ENCODE peak calls at places on chromosomes 3 and 15, in seven cellular contexts. One of them, this sample, is unnamed.

GRCh38 chr3:52480768-52481715 is 14.1 kb upstream of the STAB1 start:
- DNase-seq in stimulated activated naive CD8-positive, alpha-beta T cell treated with anti-CD3 and anti-CD28 coated beads, Interleukin-15, Interleukin-2, amounts not matched to agents 100 U/mL and 50 U/mL, for 24 hours: no peak
- DNase-seq in NCI-H1436: no peak
- DNase-seq in NCI-H446 treated with DMSO at 0.1 percent for 48 hours: no peak
- DNase-seq in posterior vena cava: no peak
- DNase-seq in fibroblast of the conjunctiva: no peak
- DNase-seq in stimulated activated CD8-positive, alpha-beta memory T cell treated with anti-CD3 and anti-CD28 coated beads, Interleukin-2, amount 100 ng/mL, for 1 hour: no peak
- DNase-seq in this sample: no peak

GRCh38 chr3:162142511-162142910 is 645.9 kb downstream of the OTOL1 start:
- DNase-seq in stimulated activated CD8-positive, alpha-beta memory T cell treated with anti-CD3 and anti-CD28 coated beads, Interleukin-2, amount 100 ng/mL, for 1 hour: no peak
- DNase-seq in posterior vena cava: no peak
- DNase-seq in NCI-H1436: no peak
- DNase-seq in NCI-H446 treated with DMSO at 0.1 percent for 48 hours: no peak
- DNase-seq in fibroblast of the conjunctiva: peak
- DNase-seq in stimulated activated naive CD8-positive, alpha-beta T cell treated with anti-CD3 and anti-CD28 coated beads, Interleukin-15, Interleukin-2, amounts not matched to agents 100 U/mL and 50 U/mL, for 24 hours: no peak
- DNase-seq in this sample: no peak

GRCh38 chr15:90869601-90870353 is 1.4 kb downstream of the FURIN start:
- DNase-seq in stimulated activated CD8-positive, alpha-beta memory T cell treated with anti-CD3 and anti-CD28 coated beads, Interleukin-2, amount 100 ng/mL, for 1 hour: no peak
- DNase-seq in stimulated activated naive CD8-positive, alpha-beta T cell treated with anti-CD3 and anti-CD28 coated beads, Interleukin-15, Interleukin-2, amounts not matched to agents 100 U/mL and 50 U/mL, for 24 hours: peak
- DNase-seq in NCI-H1436: peak
- DNase-seq in NCI-H446 treated with DMSO at 0.1 percent for 48 hours: no peak
- DNase-seq in posterior vena cava: peak
- DNase-seq in fibroblast of the conjunctiva: peak
- DNase-seq in this sample: no peak

GRCh38 chr3:148372476-148372875 is 325.2 kb upstream of the AGTR1 start:
- DNase-seq in stimulated activated CD8-positive, alpha-beta memory T cell treated with anti-CD3 and anti-CD28 coated beads, Interleukin-2, amount 100 ng/mL, for 1 hour: no peak
- DNase-seq in stimulated activated naive CD8-positive, alpha-beta T cell treated with anti-CD3 and anti-CD28 coated beads, Interleukin-15, Interleukin-2, amounts not matched to agents 100 U/mL and 50 U/mL, for 24 hours: no peak
- DNase-seq in fibroblast of the conjunctiva: no peak
- DNase-seq in NCI-H1436: no peak
- DNase-seq in posterior vena cava: no peak
- DNase-seq in NCI-H446 treated with DMSO at 0.1 percent for 48 hours: no peak
- DNase-seq in this sample: no peak

GRCh38 chr3:186895406-186895805 is 34.9 kb upstream of the ST6GAL1 start:
- DNase-seq in posterior vena cava: no peak
- DNase-seq in NCI-H1436: no peak
- DNase-seq in stimulated activated CD8-positive, alpha-beta memory T cell treated with anti-CD3 and anti-CD28 coated beads, Interleukin-2, amount 100 ng/mL, for 1 hour: no peak
- DNase-seq in stimulated activated naive CD8-positive, alpha-beta T cell treated with anti-CD3 and anti-CD28 coated beads, Interleukin-15, Interleukin-2, amounts not matched to agents 100 U/mL and 50 U/mL, for 24 hours: no peak
- DNase-seq in fibroblast of the conjunctiva: no peak
- DNase-seq in NCI-H446 treated with DMSO at 0.1 percent for 48 hours: no peak
- DNase-seq in this sample: no peak

GRCh38 chr15:96230557-96231181 is 99.8 kb upstream of the NR2F2 start:
- DNase-seq in NCI-H1436: no peak
- DNase-seq in stimulated activated CD8-positive, alpha-beta memory T cell treated with anti-CD3 and anti-CD28 coated beads, Interleukin-2, amount 100 ng/mL, for 1 hour: no peak
- DNase-seq in NCI-H446 treated with DMSO at 0.1 percent for 48 hours: no peak
- DNase-seq in fibroblast of the conjunctiva: no peak
- DNase-seq in stimulated activated naive CD8-positive, alpha-beta T cell treated with anti-CD3 and anti-CD28 coated beads, Interleukin-15, Interleukin-2, amounts not matched to agents 100 U/mL and 50 U/mL, for 24 hours: no peak
- DNase-seq in posterior vena cava: no peak
- DNase-seq in this sample: no peak

GRCh38 chr15:85551221-85551832 is 170.9 kb downstream of the AKAP13 start:
- DNase-seq in stimulated activated CD8-positive, alpha-beta memory T cell treated with anti-CD3 and anti-CD28 coated beads, Interleukin-2, amount 100 ng/mL, for 1 hour: no peak
- DNase-seq in NCI-H446 treated with DMSO at 0.1 percent for 48 hours: no peak
- DNase-seq in NCI-H1436: no peak
- DNase-seq in posterior vena cava: no peak
- DNase-seq in fibroblast of the conjunctiva: peak
- DNase-seq in stimulated activated naive CD8-positive, alpha-beta T cell treated with anti-CD3 and anti-CD28 coated beads, Interleukin-15, Interleukin-2, amounts not matched to agents 100 U/mL and 50 U/mL, for 24 hours: no peak
- DNase-seq in this sample: no peak

GRCh38 chr3:58536501-58537411 is at the start of gene ACOX2:
- DNase-seq in NCI-H446 treated with DMSO at 0.1 percent for 48 hours: no peak
- DNase-seq in NCI-H1436: no peak
- DNase-seq in posterior vena cava: peak
- DNase-seq in stimulated activated naive CD8-positive, alpha-beta T cell treated with anti-CD3 and anti-CD28 coated beads, Interleukin-15, Interleukin-2, amounts not matched to agents 100 U/mL and 50 U/mL, for 24 hours: no peak
- DNase-seq in stimulated activated CD8-positive, alpha-beta memory T cell treated with anti-CD3 and anti-CD28 coated beads, Interleukin-2, amount 100 ng/mL, for 1 hour: no peak
- DNase-seq in fibroblast of the conjunctiva: peak
- DNase-seq in this sample: peak

GRCh38 chr3:167854846-167855245 is 119.3 kb downstream of the SERPINI1 start:
- DNase-seq in stimulated activated CD8-positive, alpha-beta memory T cell treated with anti-CD3 and anti-CD28 coated beads, Interleukin-2, amount 100 ng/mL, for 1 hour: no peak
- DNase-seq in fibroblast of the conjunctiva: no peak
- DNase-seq in posterior vena cava: no peak
- DNase-seq in NCI-H446 treated with DMSO at 0.1 percent for 48 hours: no peak
- DNase-seq in stimulated activated naive CD8-positive, alpha-beta T cell treated with anti-CD3 and anti-CD28 coated beads, Interleukin-15, Interleukin-2, amounts not matched to agents 100 U/mL and 50 U/mL, for 24 hours: no peak
- DNase-seq in NCI-H1436: no peak
- DNase-seq in this sample: no peak

GRCh38 chr3:122996038-122996580 is 31.5 kb downstream of the SEMA5B start:
- DNase-seq in fibroblast of the conjunctiva: no peak
- DNase-seq in posterior vena cava: no peak
- DNase-seq in NCI-H446 treated with DMSO at 0.1 percent for 48 hours: peak
- DNase-seq in stimulated activated CD8-positive, alpha-beta memory T cell treated with anti-CD3 and anti-CD28 coated beads, Interleukin-2, amount 100 ng/mL, for 1 hour: no peak
- DNase-seq in NCI-H1436: peak
- DNase-seq in stimulated activated naive CD8-positive, alpha-beta T cell treated with anti-CD3 and anti-CD28 coated beads, Interleukin-15, Interleukin-2, amounts not matched to agents 100 U/mL and 50 U/mL, for 24 hours: no peak
- DNase-seq in this sample: no peak

GRCh38 chr3:85862893-85863455 is 904.2 kb downstream of the CADM2 start:
- DNase-seq in stimulated activated CD8-positive, alpha-beta memory T cell treated with anti-CD3 and anti-CD28 coated beads, Interleukin-2, amount 100 ng/mL, for 1 hour: no peak
- DNase-seq in NCI-H446 treated with DMSO at 0.1 percent for 48 hours: no peak
- DNase-seq in NCI-H1436: no peak
- DNase-seq in fibroblast of the conjunctiva: no peak
- DNase-seq in stimulated activated naive CD8-positive, alpha-beta T cell treated with anti-CD3 and anti-CD28 coated beads, Interleukin-15, Interleukin-2, amounts not matched to agents 100 U/mL and 50 U/mL, for 24 hours: no peak
- DNase-seq in posterior vena cava: no peak
- DNase-seq in this sample: no peak

GRCh38 chr3:136949708-136950107 is 8.1 kb upstream of the IL20RB start:
- DNase-seq in NCI-H1436: no peak
- DNase-seq in posterior vena cava: no peak
- DNase-seq in stimulated activated CD8-positive, alpha-beta memory T cell treated with anti-CD3 and anti-CD28 coated beads, Interleukin-2, amount 100 ng/mL, for 1 hour: no peak
- DNase-seq in NCI-H446 treated with DMSO at 0.1 percent for 48 hours: no peak
- DNase-seq in fibroblast of the conjunctiva: no peak
- DNase-seq in stimulated activated naive CD8-positive, alpha-beta T cell treated with anti-CD3 and anti-CD28 coated beads, Interleukin-15, Interleukin-2, amounts not matched to agents 100 U/mL and 50 U/mL, for 24 hours: no peak
- DNase-seq in this sample: no peak

GRCh38 chr15:36696191-36696590 is 116.8 kb downstream of the CDIN1 start:
- DNase-seq in fibroblast of the conjunctiva: no peak
- DNase-seq in NCI-H446 treated with DMSO at 0.1 percent for 48 hours: no peak
- DNase-seq in NCI-H1436: no peak
- DNase-seq in posterior vena cava: no peak
- DNase-seq in stimulated activated CD8-positive, alpha-beta memory T cell treated with anti-CD3 and anti-CD28 coated beads, Interleukin-2, amount 100 ng/mL, for 1 hour: no peak
- DNase-seq in stimulated activated naive CD8-positive, alpha-beta T cell treated with anti-CD3 and anti-CD28 coated beads, Interleukin-15, Interleukin-2, amounts not matched to agents 100 U/mL and 50 U/mL, for 24 hours: no peak
- DNase-seq in this sample: no peak

GRCh38 chr3:15633766-15634588 is 32.4 kb downstream of the BTD start:
- DNase-seq in NCI-H1436: no peak
- DNase-seq in stimulated activated CD8-positive, alpha-beta memory T cell treated with anti-CD3 and anti-CD28 coated beads, Interleukin-2, amount 100 ng/mL, for 1 hour: no peak
- DNase-seq in stimulated activated naive CD8-positive, alpha-beta T cell treated with anti-CD3 and anti-CD28 coated beads, Interleukin-15, Interleukin-2, amounts not matched to agents 100 U/mL and 50 U/mL, for 24 hours: no peak
- DNase-seq in fibroblast of the conjunctiva: peak
- DNase-seq in NCI-H446 treated with DMSO at 0.1 percent for 48 hours: no peak
- DNase-seq in posterior vena cava: no peak
- DNase-seq in this sample: no peak

GRCh38 chr15:84748274-84749110 is at the start of gene ZNF592:
- DNase-seq in stimulated activated naive CD8-positive, alpha-beta T cell treated with anti-CD3 and anti-CD28 coated beads, Interleukin-15, Interleukin-2, amounts not matched to agents 100 U/mL and 50 U/mL, for 24 hours: peak
- DNase-seq in posterior vena cava: peak
- DNase-seq in NCI-H446 treated with DMSO at 0.1 percent for 48 hours: peak
- DNase-seq in NCI-H1436: peak
- DNase-seq in fibroblast of the conjunctiva: peak
- DNase-seq in stimulated activated CD8-positive, alpha-beta memory T cell treated with anti-CD3 and anti-CD28 coated beads, Interleukin-2, amount 100 ng/mL, for 1 hour: peak
- DNase-seq in this sample: peak

GRCh38 chr15:65110676-65111292 is 4.2 kb downstream of the UBAP1L start:
- DNase-seq in stimulated activated naive CD8-positive, alpha-beta T cell treated with anti-CD3 and anti-CD28 coated beads, Interleukin-15, Interleukin-2, amounts not matched to agents 100 U/mL and 50 U/mL, for 24 hours: no peak
- DNase-seq in fibroblast of the conjunctiva: no peak
- DNase-seq in NCI-H446 treated with DMSO at 0.1 percent for 48 hours: no peak
- DNase-seq in stimulated activated CD8-positive, alpha-beta memory T cell treated with anti-CD3 and anti-CD28 coated beads, Interleukin-2, amount 100 ng/mL, for 1 hour: no peak
- DNase-seq in posterior vena cava: no peak
- DNase-seq in NCI-H1436: no peak
- DNase-seq in this sample: no peak

GRCh38 chr15:92647467-92648163 is 8.0 kb downstream of the FAM174B start:
- DNase-seq in fibroblast of the conjunctiva: no peak
- DNase-seq in NCI-H446 treated with DMSO at 0.1 percent for 48 hours: no peak
- DNase-seq in stimulated activated CD8-positive, alpha-beta memory T cell treated with anti-CD3 and anti-CD28 coated beads, Interleukin-2, amount 100 ng/mL, for 1 hour: no peak
- DNase-seq in stimulated activated naive CD8-positive, alpha-beta T cell treated with anti-CD3 and anti-CD28 coated beads, Interleukin-15, Interleukin-2, amounts not matched to agents 100 U/mL and 50 U/mL, for 24 hours: no peak
- DNase-seq in posterior vena cava: no peak
- DNase-seq in NCI-H1436: no peak
- DNase-seq in this sample: no peak

GRCh38 chr15:64068133-64068532 is 21.8 kb upstream of the DAPK2 start:
- DNase-seq in NCI-H1436: no peak
- DNase-seq in fibroblast of the conjunctiva: no peak
- DNase-seq in stimulated activated naive CD8-positive, alpha-beta T cell treated with anti-CD3 and anti-CD28 coated beads, Interleukin-15, Interleukin-2, amounts not matched to agents 100 U/mL and 50 U/mL, for 24 hours: no peak
- DNase-seq in posterior vena cava: no peak
- DNase-seq in NCI-H446 treated with DMSO at 0.1 percent for 48 hours: no peak
- DNase-seq in stimulated activated CD8-positive, alpha-beta memory T cell treated with anti-CD3 and anti-CD28 coated beads, Interleukin-2, amount 100 ng/mL, for 1 hour: no peak
- DNase-seq in this sample: no peak

GRCh38 chr3:131072845-131073244 is 46.2 kb downstream of the NEK11 start:
- DNase-seq in fibroblast of the conjunctiva: no peak
- DNase-seq in posterior vena cava: no peak
- DNase-seq in NCI-H446 treated with DMSO at 0.1 percent for 48 hours: no peak
- DNase-seq in stimulated activated CD8-positive, alpha-beta memory T cell treated with anti-CD3 and anti-CD28 coated beads, Interleukin-2, amount 100 ng/mL, for 1 hour: no peak
- DNase-seq in stimulated activated naive CD8-positive, alpha-beta T cell treated with anti-CD3 and anti-CD28 coated beads, Interleukin-15, Interleukin-2, amounts not matched to agents 100 U/mL and 50 U/mL, for 24 hours: no peak
- DNase-seq in NCI-H1436: no peak
- DNase-seq in this sample: no peak

GRCh38 chr3:71998995-71999673 is 214.2 kb upstream of the PROK2 start:
- DNase-seq in fibroblast of the conjunctiva: peak
- DNase-seq in stimulated activated CD8-positive, alpha-beta memory T cell treated with anti-CD3 and anti-CD28 coated beads, Interleukin-2, amount 100 ng/mL, for 1 hour: no peak
- DNase-seq in stimulated activated naive CD8-positive, alpha-beta T cell treated with anti-CD3 and anti-CD28 coated beads, Interleukin-15, Interleukin-2, amounts not matched to agents 100 U/mL and 50 U/mL, for 24 hours: no peak
- DNase-seq in posterior vena cava: no peak
- DNase-seq in NCI-H446 treated with DMSO at 0.1 percent for 48 hours: no peak
- DNase-seq in NCI-H1436: no peak
- DNase-seq in this sample: no peak

GRCh38 chr3:142152349-142152748 is 3.0 kb upstream of the TFDP2 start:
- DNase-seq in fibroblast of the conjunctiva: no peak
- DNase-seq in stimulated activated naive CD8-positive, alpha-beta T cell treated with anti-CD3 and anti-CD28 coated beads, Interleukin-15, Interleukin-2, amounts not matched to agents 100 U/mL and 50 U/mL, for 24 hours: no peak
- DNase-seq in stimulated activated CD8-positive, alpha-beta memory T cell treated with anti-CD3 and anti-CD28 coated beads, Interleukin-2, amount 100 ng/mL, for 1 hour: no peak
- DNase-seq in NCI-H446 treated with DMSO at 0.1 percent for 48 hours: no peak
- DNase-seq in posterior vena cava: no peak
- DNase-seq in NCI-H1436: no peak
- DNase-seq in this sample: no peak

GRCh38 chr3:37163262-37164020 is 10.9 kb downstream of the LRRFIP2 start:
- DNase-seq in fibroblast of the conjunctiva: peak
- DNase-seq in NCI-H446 treated with DMSO at 0.1 percent for 48 hours: no peak
- DNase-seq in NCI-H1436: no peak
- DNase-seq in posterior vena cava: no peak
- DNase-seq in stimulated activated CD8-positive, alpha-beta memory T cell treated with anti-CD3 and anti-CD28 coated beads, Interleukin-2, amount 100 ng/mL, for 1 hour: no peak
- DNase-seq in stimulated activated naive CD8-positive, alpha-beta T cell treated with anti-CD3 and anti-CD28 coated beads, Interleukin-15, Interleukin-2, amounts not matched to agents 100 U/mL and 50 U/mL, for 24 hours: peak
- DNase-seq in this sample: no peak

GRCh38 chr3:176767385-176767784 is 429.9 kb downstream of the TBL1XR1 start:
- DNase-seq in stimulated activated naive CD8-positive, alpha-beta T cell treated with anti-CD3 and anti-CD28 coated beads, Interleukin-15, Interleukin-2, amounts not matched to agents 100 U/mL and 50 U/mL, for 24 hours: no peak
- DNase-seq in stimulated activated CD8-positive, alpha-beta memory T cell treated with anti-CD3 and anti-CD28 coated beads, Interleukin-2, amount 100 ng/mL, for 1 hour: no peak
- DNase-seq in NCI-H1436: no peak
- DNase-seq in NCI-H446 treated with DMSO at 0.1 percent for 48 hours: no peak
- DNase-seq in posterior vena cava: no peak
- DNase-seq in fibroblast of the conjunctiva: peak
- DNase-seq in this sample: peak

GRCh38 chr3:135041586-135041985 is 246.5 kb downstream of the EPHB1 start:
- DNase-seq in NCI-H1436: no peak
- DNase-seq in fibroblast of the conjunctiva: no peak
- DNase-seq in stimulated activated naive CD8-positive, alpha-beta T cell treated with anti-CD3 and anti-CD28 coated beads, Interleukin-15, Interleukin-2, amounts not matched to agents 100 U/mL and 50 U/mL, for 24 hours: no peak
- DNase-seq in stimulated activated CD8-positive, alpha-beta memory T cell treated with anti-CD3 and anti-CD28 coated beads, Interleukin-2, amount 100 ng/mL, for 1 hour: no peak
- DNase-seq in NCI-H446 treated with DMSO at 0.1 percent for 48 hours: no peak
- DNase-seq in posterior vena cava: no peak
- DNase-seq in this sample: no peak

GRCh38 chr3:156801746-156802145 is 24.4 kb upstream of the LEKR1 start:
- DNase-seq in stimulated activated naive CD8-positive, alpha-beta T cell treated with anti-CD3 and anti-CD28 coated beads, Interleukin-15, Interleukin-2, amounts not matched to agents 100 U/mL and 50 U/mL, for 24 hours: no peak
- DNase-seq in posterior vena cava: no peak
- DNase-seq in NCI-H1436: no peak
- DNase-seq in NCI-H446 treated with DMSO at 0.1 percent for 48 hours: no peak
- DNase-seq in stimulated activated CD8-positive, alpha-beta memory T cell treated with anti-CD3 and anti-CD28 coated beads, Interleukin-2, amount 100 ng/mL, for 1 hour: no peak
- DNase-seq in fibroblast of the conjunctiva: no peak
- DNase-seq in this sample: no peak

GRCh38 chr15:58535337-58535736 is 103.5 kb downstream of the LIPC start:
- DNase-seq in NCI-H1436: peak
- DNase-seq in NCI-H446 treated with DMSO at 0.1 percent for 48 hours: no peak
- DNase-seq in stimulated activated CD8-positive, alpha-beta memory T cell treated with anti-CD3 and anti-CD28 coated beads, Interleukin-2, amount 100 ng/mL, for 1 hour: no peak
- DNase-seq in fibroblast of the conjunctiva: no peak
- DNase-seq in posterior vena cava: no peak
- DNase-seq in stimulated activated naive CD8-positive, alpha-beta T cell treated with anti-CD3 and anti-CD28 coated beads, Interleukin-15, Interleukin-2, amounts not matched to agents 100 U/mL and 50 U/mL, for 24 hours: no peak
- DNase-seq in this sample: no peak

GRCh38 chr3:72299321-72299802 is 514.4 kb upstream of the PROK2 start:
- DNase-seq in stimulated activated CD8-positive, alpha-beta memory T cell treated with anti-CD3 and anti-CD28 coated beads, Interleukin-2, amount 100 ng/mL, for 1 hour: no peak
- DNase-seq in stimulated activated naive CD8-positive, alpha-beta T cell treated with anti-CD3 and anti-CD28 coated beads, Interleukin-15, Interleukin-2, amounts not matched to agents 100 U/mL and 50 U/mL, for 24 hours: no peak
- DNase-seq in NCI-H1436: no peak
- DNase-seq in posterior vena cava: no peak
- DNase-seq in NCI-H446 treated with DMSO at 0.1 percent for 48 hours: no peak
- DNase-seq in fibroblast of the conjunctiva: no peak
- DNase-seq in this sample: no peak

GRCh38 chr3:172561894-172562664 is 38.8 kb upstream of the TNFSF10 start:
- DNase-seq in posterior vena cava: no peak
- DNase-seq in fibroblast of the conjunctiva: no peak
- DNase-seq in stimulated activated naive CD8-positive, alpha-beta T cell treated with anti-CD3 and anti-CD28 coated beads, Interleukin-15, Interleukin-2, amounts not matched to agents 100 U/mL and 50 U/mL, for 24 hours: peak
- DNase-seq in NCI-H446 treated with DMSO at 0.1 percent for 48 hours: no peak
- DNase-seq in NCI-H1436: no peak
- DNase-seq in stimulated activated CD8-positive, alpha-beta memory T cell treated with anti-CD3 and anti-CD28 coated beads, Interleukin-2, amount 100 ng/mL, for 1 hour: no peak
- DNase-seq in this sample: no peak

GRCh38 chr15:40379853-40380252 is 2.7 kb upstream of the KNSTRN start:
- DNase-seq in NCI-H446 treated with DMSO at 0.1 percent for 48 hours: no peak
- DNase-seq in fibroblast of the conjunctiva: peak
- DNase-seq in NCI-H1436: no peak
- DNase-seq in stimulated activated CD8-positive, alpha-beta memory T cell treated with anti-CD3 and anti-CD28 coated beads, Interleukin-2, amount 100 ng/mL, for 1 hour: no peak
- DNase-seq in stimulated activated naive CD8-positive, alpha-beta T cell treated with anti-CD3 and anti-CD28 coated beads, Interleukin-15, Interleukin-2, amounts not matched to agents 100 U/mL and 50 U/mL, for 24 hours: no peak
- DNase-seq in posterior vena cava: peak
- DNase-seq in this sample: peak

GRCh38 chr3:153591566-153592221 is 429.7 kb downstream of the RAP2B start:
- DNase-seq in posterior vena cava: no peak
- DNase-seq in stimulated activated CD8-positive, alpha-beta memory T cell treated with anti-CD3 and anti-CD28 coated beads, Interleukin-2, amount 100 ng/mL, for 1 hour: no peak
- DNase-seq in NCI-H446 treated with DMSO at 0.1 percent for 48 hours: no peak
- DNase-seq in NCI-H1436: no peak
- DNase-seq in stimulated activated naive CD8-positive, alpha-beta T cell treated with anti-CD3 and anti-CD28 coated beads, Interleukin-15, Interleukin-2, amounts not matched to agents 100 U/mL and 50 U/mL, for 24 hours: no peak
- DNase-seq in fibroblast of the conjunctiva: no peak
- DNase-seq in this sample: no peak

GRCh38 chr3:143977326-143978262 is 6.0 kb downstream of the DIPK2A start:
- DNase-seq in NCI-H446 treated with DMSO at 0.1 percent for 48 hours: no peak
- DNase-seq in stimulated activated naive CD8-positive, alpha-beta T cell treated with anti-CD3 and anti-CD28 coated beads, Interleukin-15, Interleukin-2, amounts not matched to agents 100 U/mL and 50 U/mL, for 24 hours: no peak
- DNase-seq in fibroblast of the conjunctiva: peak
- DNase-seq in posterior vena cava: no peak
- DNase-seq in NCI-H1436: no peak
- DNase-seq in stimulated activated CD8-positive, alpha-beta memory T cell treated with anti-CD3 and anti-CD28 coated beads, Interleukin-2, amount 100 ng/mL, for 1 hour: no peak
- DNase-seq in this sample: no peak

GRCh38 chr3:32897981-32898623 is 53.3 kb upstream of the CCR4 start:
- DNase-seq in stimulated activated CD8-positive, alpha-beta memory T cell treated with anti-CD3 and anti-CD28 coated beads, Interleukin-2, amount 100 ng/mL, for 1 hour: no peak
- DNase-seq in stimulated activated naive CD8-positive, alpha-beta T cell treated with anti-CD3 and anti-CD28 coated beads, Interleukin-15, Interleukin-2, amounts not matched to agents 100 U/mL and 50 U/mL, for 24 hours: no peak
- DNase-seq in NCI-H446 treated with DMSO at 0.1 percent for 48 hours: no peak
- DNase-seq in posterior vena cava: no peak
- DNase-seq in fibroblast of the conjunctiva: no peak
- DNase-seq in NCI-H1436: no peak
- DNase-seq in this sample: no peak

GRCh38 chr3:195908439-195909293 is at the start of gene TNK2:
- DNase-seq in stimulated activated CD8-positive, alpha-beta memory T cell treated with anti-CD3 and anti-CD28 coated beads, Interleukin-2, amount 100 ng/mL, for 1 hour: no peak
- DNase-seq in NCI-H1436: no peak
- DNase-seq in stimulated activated naive CD8-positive, alpha-beta T cell treated with anti-CD3 and anti-CD28 coated beads, Interleukin-15, Interleukin-2, amounts not matched to agents 100 U/mL and 50 U/mL, for 24 hours: peak
- DNase-seq in NCI-H446 treated with DMSO at 0.1 percent for 48 hours: no peak
- DNase-seq in fibroblast of the conjunctiva: no peak
- DNase-seq in posterior vena cava: peak
- DNase-seq in this sample: peak

GRCh38 chr15:82173108-82173507 is 89.4 kb downstream of the EFL1 start:
- DNase-seq in stimulated activated CD8-positive, alpha-beta memory T cell treated with anti-CD3 and anti-CD28 coated beads, Interleukin-2, amount 100 ng/mL, for 1 hour: no peak
- DNase-seq in NCI-H1436: no peak
- DNase-seq in fibroblast of the conjunctiva: no peak
- DNase-seq in NCI-H446 treated with DMSO at 0.1 percent for 48 hours: no peak
- DNase-seq in stimulated activated naive CD8-positive, alpha-beta T cell treated with anti-CD3 and anti-CD28 coated beads, Interleukin-15, Interleukin-2, amounts not matched to agents 100 U/mL and 50 U/mL, for 24 hours: no peak
- DNase-seq in posterior vena cava: no peak
- DNase-seq in this sample: no peak

GRCh38 chr15:41981373-41982132 is 9.2 kb upstream of the EHD4 start:
- DNase-seq in fibroblast of the conjunctiva: no peak
- DNase-seq in NCI-H446 treated with DMSO at 0.1 percent for 48 hours: no peak
- DNase-seq in posterior vena cava: peak
- DNase-seq in NCI-H1436: no peak
- DNase-seq in stimulated activated CD8-positive, alpha-beta memory T cell treated with anti-CD3 and anti-CD28 coated beads, Interleukin-2, amount 100 ng/mL, for 1 hour: no peak
- DNase-seq in stimulated activated naive CD8-positive, alpha-beta T cell treated with anti-CD3 and anti-CD28 coated beads, Interleukin-15, Interleukin-2, amounts not matched to agents 100 U/mL and 50 U/mL, for 24 hours: no peak
- DNase-seq in this sample: peak

GRCh38 chr3:55647675-55648074 is 160.6 kb upstream of the WNT5A start:
- DNase-seq in posterior vena cava: no peak
- DNase-seq in stimulated activated CD8-positive, alpha-beta memory T cell treated with anti-CD3 and anti-CD28 coated beads, Interleukin-2, amount 100 ng/mL, for 1 hour: no peak
- DNase-seq in fibroblast of the conjunctiva: no peak
- DNase-seq in stimulated activated naive CD8-positive, alpha-beta T cell treated with anti-CD3 and anti-CD28 coated beads, Interleukin-15, Interleukin-2, amounts not matched to agents 100 U/mL and 50 U/mL, for 24 hours: no peak
- DNase-seq in NCI-H446 treated with DMSO at 0.1 percent for 48 hours: no peak
- DNase-seq in NCI-H1436: no peak
- DNase-seq in this sample: no peak

GRCh38 chr3:154786724-154787123 is 293.4 kb upstream of the MME start:
- DNase-seq in NCI-H446 treated with DMSO at 0.1 percent for 48 hours: no peak
- DNase-seq in stimulated activated CD8-positive, alpha-beta memory T cell treated with anti-CD3 and anti-CD28 coated beads, Interleukin-2, amount 100 ng/mL, for 1 hour: no peak
- DNase-seq in NCI-H1436: no peak
- DNase-seq in posterior vena cava: no peak
- DNase-seq in fibroblast of the conjunctiva: no peak
- DNase-seq in stimulated activated naive CD8-positive, alpha-beta T cell treated with anti-CD3 and anti-CD28 coated beads, Interleukin-15, Interleukin-2, amounts not matched to agents 100 U/mL and 50 U/mL, for 24 hours: no peak
- DNase-seq in this sample: no peak

GRCh38 chr3:127799476-127800222 is 22.7 kb downstream of the MGLL start:
- DNase-seq in posterior vena cava: no peak
- DNase-seq in NCI-H1436: no peak
- DNase-seq in stimulated activated naive CD8-positive, alpha-beta T cell treated with anti-CD3 and anti-CD28 coated beads, Interleukin-15, Interleukin-2, amounts not matched to agents 100 U/mL and 50 U/mL, for 24 hours: no peak
- DNase-seq in NCI-H446 treated with DMSO at 0.1 percent for 48 hours: no peak
- DNase-seq in stimulated activated CD8-positive, alpha-beta memory T cell treated with anti-CD3 and anti-CD28 coated beads, Interleukin-2, amount 100 ng/mL, for 1 hour: no peak
- DNase-seq in fibroblast of the conjunctiva: peak
- DNase-seq in this sample: no peak

This sample was measured in stomach.